ENCODE peak calls at places on chromosome 5, in five cellular contexts. One of them, this sample, is unnamed.

GRCh38 chr5:179549973-179550510 is 312 bp upstream of the RUFY1 start:
- DNase-seq in dorsolateral prefrontal cortex: no peak
- DNase-seq in astrocyte of the cerebellum: no peak
- DNase-seq in CD4-positive, CD25-positive, alpha-beta regulatory T cell: no peak
- DNase-seq in CD8-positive, alpha-beta T cell: no peak
- DNase-seq in this sample: no peak

GRCh38 chr5:13322769-13323168 is 621.7 kb downstream of the DNAH5 start:
- DNase-seq in dorsolateral prefrontal cortex: no peak
- DNase-seq in astrocyte of the cerebellum: no peak
- DNase-seq in CD4-positive, CD25-positive, alpha-beta regulatory T cell: no peak
- DNase-seq in CD8-positive, alpha-beta T cell: no peak
- DNase-seq in this sample: no peak

GRCh38 chr5:124871299-124871698 is 124.9 kb upstream of the ZNF608 start:
- DNase-seq in dorsolateral prefrontal cortex: no peak
- DNase-seq in astrocyte of the cerebellum: peak; percentile 59
- DNase-seq in CD4-positive, CD25-positive, alpha-beta regulatory T cell: no peak
- DNase-seq in CD8-positive, alpha-beta T cell: no peak
- DNase-seq in this sample: no peak

GRCh38 chr5:17951392-17952169 is 317.3 kb downstream of the TAF11L14 start:
- DNase-seq in dorsolateral prefrontal cortex: no peak
- DNase-seq in astrocyte of the cerebellum: no peak
- DNase-seq in CD4-positive, CD25-positive, alpha-beta regulatory T cell: no peak
- DNase-seq in CD8-positive, alpha-beta T cell: no peak
- DNase-seq in this sample: no peak

GRCh38 chr5:126544087-126544740 is 50.8 kb downstream of the ALDH7A1 start:
- DNase-seq in dorsolateral prefrontal cortex: no peak
- DNase-seq in astrocyte of the cerebellum: no peak
- DNase-seq in CD4-positive, CD25-positive, alpha-beta regulatory T cell: peak; percentile 52
- DNase-seq in CD8-positive, alpha-beta T cell: no peak
- DNase-seq in this sample: peak; percentile 54

GRCh38 chr5:98314262-98314661 is 459.2 kb upstream of the RGMB start:
- DNase-seq in dorsolateral prefrontal cortex: no peak
- DNase-seq in astrocyte of the cerebellum: peak; percentile 18
- DNase-seq in CD4-positive, CD25-positive, alpha-beta regulatory T cell: no peak
- DNase-seq in CD8-positive, alpha-beta T cell: no peak
- DNase-seq in this sample: peak; percentile 52

GRCh38 chr5:106985174-106985573 is 685.6 kb downstream of the EFNA5 start:
- DNase-seq in dorsolateral prefrontal cortex: no peak
- DNase-seq in astrocyte of the cerebellum: no peak
- DNase-seq in CD4-positive, CD25-positive, alpha-beta regulatory T cell: no peak
- DNase-seq in CD8-positive, alpha-beta T cell: no peak
- DNase-seq in this sample: no peak

GRCh38 chr5:112318346-112318745 is 100.7 kb downstream of the EPB41L4A start:
- DNase-seq in dorsolateral prefrontal cortex: no peak
- DNase-seq in astrocyte of the cerebellum: no peak
- DNase-seq in CD4-positive, CD25-positive, alpha-beta regulatory T cell: no peak
- DNase-seq in CD8-positive, alpha-beta T cell: no peak
- DNase-seq in this sample: no peak

GRCh38 chr5:175718401-175719108 is 60.7 kb downstream of the HRH2 start:
- DNase-seq in dorsolateral prefrontal cortex: no peak
- DNase-seq in astrocyte of the cerebellum: no peak
- DNase-seq in CD4-positive, CD25-positive, alpha-beta regulatory T cell: peak; percentile 60
- DNase-seq in CD8-positive, alpha-beta T cell: peak; percentile 41
- DNase-seq in this sample: peak; percentile 24

GRCh38 chr5:18112066-18112465 is 477.8 kb downstream of the TAF11L14 start:
- DNase-seq in dorsolateral prefrontal cortex: no peak
- DNase-seq in astrocyte of the cerebellum: no peak
- DNase-seq in CD4-positive, CD25-positive, alpha-beta regulatory T cell: no peak
- DNase-seq in CD8-positive, alpha-beta T cell: no peak
- DNase-seq in this sample: no peak

GRCh38 chr5:134567651-134568338 is 42.3 kb downstream of the JADE2 start:
- DNase-seq in dorsolateral prefrontal cortex: no peak
- DNase-seq in astrocyte of the cerebellum: no peak
- DNase-seq in CD4-positive, CD25-positive, alpha-beta regulatory T cell: no peak
- DNase-seq in CD8-positive, alpha-beta T cell: no peak
- DNase-seq in this sample: peak; percentile 77

GRCh38 chr5:178231736-178232123 is 872 bp downstream of the PHYKPL start:
- DNase-seq in dorsolateral prefrontal cortex: no peak
- DNase-seq in astrocyte of the cerebellum: no peak
- DNase-seq in CD4-positive, CD25-positive, alpha-beta regulatory T cell: no peak
- DNase-seq in CD8-positive, alpha-beta T cell: no peak
- DNase-seq in this sample: no peak

GRCh38 chr5:95821110-95822021 is 1.2 kb downstream of the GLRX start:
- DNase-seq in dorsolateral prefrontal cortex: no peak
- DNase-seq in astrocyte of the cerebellum: no peak
- DNase-seq in CD4-positive, CD25-positive, alpha-beta regulatory T cell: no peak
- DNase-seq in CD8-positive, alpha-beta T cell: no peak
- DNase-seq in this sample: no peak

GRCh38 chr5:140043508-140043872 is 391 bp upstream of the NRG2 start:
- DNase-seq in dorsolateral prefrontal cortex: peak; percentile 49
- DNase-seq in astrocyte of the cerebellum: no peak
- DNase-seq in CD4-positive, CD25-positive, alpha-beta regulatory T cell: no peak
- DNase-seq in CD8-positive, alpha-beta T cell: no peak
- DNase-seq in this sample: no peak

GRCh38 chr5:110903966-110904365 is 165.2 kb downstream of the SLC25A46 start:
- DNase-seq in dorsolateral prefrontal cortex: no peak
- DNase-seq in astrocyte of the cerebellum: no peak
- DNase-seq in CD4-positive, CD25-positive, alpha-beta regulatory T cell: no peak
- DNase-seq in CD8-positive, alpha-beta T cell: no peak
- DNase-seq in this sample: peak; percentile 43

GRCh38 chr5:612498-613424 is 621 bp downstream of the CEP72 start:
- DNase-seq in dorsolateral prefrontal cortex: peak; percentile 17
- DNase-seq in astrocyte of the cerebellum: no peak
- DNase-seq in CD4-positive, CD25-positive, alpha-beta regulatory T cell: peak; percentile 30
- DNase-seq in CD8-positive, alpha-beta T cell: no peak
- DNase-seq in this sample: peak; percentile 13

GRCh38 chr5:126514159-126515141 is 80.6 kb downstream of the ALDH7A1 start:
- DNase-seq in dorsolateral prefrontal cortex: no peak
- DNase-seq in astrocyte of the cerebellum: no peak
- DNase-seq in CD4-positive, CD25-positive, alpha-beta regulatory T cell: peak; percentile 21
- DNase-seq in CD8-positive, alpha-beta T cell: no peak
- DNase-seq in this sample: peak; percentile 59

GRCh38 chr5:10578869-10579268 is 15.0 kb downstream of the ANKRD33B start:
- DNase-seq in dorsolateral prefrontal cortex: no peak
- DNase-seq in astrocyte of the cerebellum: no peak
- DNase-seq in CD4-positive, CD25-positive, alpha-beta regulatory T cell: peak; percentile 62
- DNase-seq in CD8-positive, alpha-beta T cell: no peak
- DNase-seq in this sample: no peak

GRCh38 chr5:124332273-124332672 is 414.2 kb downstream of the ZNF608 start:
- DNase-seq in dorsolateral prefrontal cortex: no peak
- DNase-seq in astrocyte of the cerebellum: no peak
- DNase-seq in CD4-positive, CD25-positive, alpha-beta regulatory T cell: no peak
- DNase-seq in CD8-positive, alpha-beta T cell: no peak
- DNase-seq in this sample: no peak

GRCh38 chr5:7926296-7926695 is 57.3 kb downstream of the MTRR start:
- DNase-seq in dorsolateral prefrontal cortex: no peak
- DNase-seq in astrocyte of the cerebellum: peak; percentile 84
- DNase-seq in CD4-positive, CD25-positive, alpha-beta regulatory T cell: no peak
- DNase-seq in CD8-positive, alpha-beta T cell: no peak
- DNase-seq in this sample: peak; percentile 41

GRCh38 chr5:124932791-124933600 is 186.6 kb upstream of the ZNF608 start:
- DNase-seq in dorsolateral prefrontal cortex: no peak
- DNase-seq in astrocyte of the cerebellum: peak; percentile 89
- DNase-seq in CD4-positive, CD25-positive, alpha-beta regulatory T cell: no peak
- DNase-seq in CD8-positive, alpha-beta T cell: no peak
- DNase-seq in this sample: peak; percentile 76

GRCh38 chr5:113123563-113123962 is 147.0 kb downstream of the DCP2 start:
- DNase-seq in dorsolateral prefrontal cortex: no peak
- DNase-seq in astrocyte of the cerebellum: no peak
- DNase-seq in CD4-positive, CD25-positive, alpha-beta regulatory T cell: no peak
- DNase-seq in CD8-positive, alpha-beta T cell: no peak
- DNase-seq in this sample: peak; percentile 50

GRCh38 chr5:140569197-140569596 is 4.6 kb downstream of the SLC35A4 start:
- DNase-seq in dorsolateral prefrontal cortex: no peak
- DNase-seq in astrocyte of the cerebellum: no peak
- DNase-seq in CD4-positive, CD25-positive, alpha-beta regulatory T cell: peak; percentile 74
- DNase-seq in CD8-positive, alpha-beta T cell: no peak
- DNase-seq in this sample: no peak

GRCh38 chr5:38940230-38940858 is 94.5 kb downstream of the OSMR start:
- DNase-seq in dorsolateral prefrontal cortex: no peak
- DNase-seq in astrocyte of the cerebellum: no peak
- DNase-seq in CD4-positive, CD25-positive, alpha-beta regulatory T cell: no peak
- DNase-seq in CD8-positive, alpha-beta T cell: no peak
- DNase-seq in this sample: no peak

GRCh38 chr5:172791291-172791690 is 20.3 kb upstream of the DUSP1 start:
- DNase-seq in dorsolateral prefrontal cortex: no peak
- DNase-seq in astrocyte of the cerebellum: no peak
- DNase-seq in CD4-positive, CD25-positive, alpha-beta regulatory T cell: no peak
- DNase-seq in CD8-positive, alpha-beta T cell: no peak
- DNase-seq in this sample: no peak

GRCh38 chr5:115770466-115770865 is 46.0 kb downstream of the CDO1 start:
- DNase-seq in dorsolateral prefrontal cortex: no peak
- DNase-seq in astrocyte of the cerebellum: no peak
- DNase-seq in CD4-positive, CD25-positive, alpha-beta regulatory T cell: peak; percentile 10
- DNase-seq in CD8-positive, alpha-beta T cell: no peak
- DNase-seq in this sample: peak; percentile 7

GRCh38 chr5:76202182-76202581 is 119.0 kb downstream of the SV2C start:
- DNase-seq in dorsolateral prefrontal cortex: no peak
- DNase-seq in astrocyte of the cerebellum: no peak
- DNase-seq in CD4-positive, CD25-positive, alpha-beta regulatory T cell: no peak
- DNase-seq in CD8-positive, alpha-beta T cell: no peak
- DNase-seq in this sample: no peak

GRCh38 chr5:171531638-171532037 is 112.2 kb downstream of the FGF18 start:
- DNase-seq in dorsolateral prefrontal cortex: no peak
- DNase-seq in astrocyte of the cerebellum: no peak
- DNase-seq in CD4-positive, CD25-positive, alpha-beta regulatory T cell: no peak
- DNase-seq in CD8-positive, alpha-beta T cell: no peak
- DNase-seq in this sample: no peak

DNA sequence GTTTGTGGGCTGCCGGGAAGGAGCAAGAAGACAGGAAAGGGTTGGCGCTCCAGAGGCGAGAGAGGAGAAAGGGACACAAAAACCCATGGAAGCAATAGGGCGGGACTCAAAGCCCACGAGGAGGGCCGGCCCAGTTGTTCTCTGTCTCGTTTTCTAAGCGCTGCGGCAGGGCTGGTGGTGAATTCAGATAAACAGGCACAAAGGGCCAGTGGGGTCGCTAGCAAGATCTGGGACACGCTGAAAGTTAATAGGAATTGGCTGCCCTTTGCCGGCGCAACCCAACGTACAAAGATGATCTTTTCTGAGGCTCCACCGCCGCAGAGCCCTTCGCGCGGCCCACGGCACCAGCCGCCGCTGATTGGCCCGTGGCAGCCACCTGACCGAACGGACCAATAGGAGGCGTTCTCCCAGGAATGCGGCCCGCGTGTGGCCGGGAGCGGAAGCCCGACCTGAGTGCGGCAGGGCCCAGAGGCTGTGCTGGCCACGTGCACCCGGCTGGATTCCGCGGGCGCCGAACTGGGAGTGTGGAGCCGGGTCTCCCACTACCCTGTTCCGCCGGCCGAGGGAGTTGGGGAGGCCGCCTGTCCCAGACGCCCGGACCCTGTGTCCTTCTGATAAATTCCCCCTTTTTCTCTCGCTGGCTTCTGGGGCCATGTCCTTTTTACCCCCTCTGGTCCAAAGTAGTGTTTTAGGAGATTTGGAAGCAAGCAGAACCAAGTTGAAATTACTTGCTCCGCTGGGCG is 16.8 kb upstream of the NSD1 start:
- DNase-seq in dorsolateral prefrontal cortex: peak; percentile 88
- DNase-seq in astrocyte of the cerebellum: peak; percentile 39
- DNase-seq in CD4-positive, CD25-positive, alpha-beta regulatory T cell: peak; percentile 89
- DNase-seq in CD8-positive, alpha-beta T cell: peak; percentile 73
- DNase-seq in this sample: peak; percentile 85
- H3K4me3 ChIP-seq in dorsolateral prefrontal cortex: peak overlapping the region; percentile 60
- H3K4me3 ChIP-seq in astrocyte of the cerebellum: no peak overlapping the region
- H3K4me3 ChIP-seq in CD4-positive, CD25-positive, alpha-beta regulatory T cell: peak overlapping the region; percentile 2
- H3K4me3 ChIP-seq in CD8-positive, alpha-beta T cell: peak overlapping the region; percentile 46
- H3K4me3 ChIP-seq in this sample: peak overlapping the region; percentile 21

DNA sequence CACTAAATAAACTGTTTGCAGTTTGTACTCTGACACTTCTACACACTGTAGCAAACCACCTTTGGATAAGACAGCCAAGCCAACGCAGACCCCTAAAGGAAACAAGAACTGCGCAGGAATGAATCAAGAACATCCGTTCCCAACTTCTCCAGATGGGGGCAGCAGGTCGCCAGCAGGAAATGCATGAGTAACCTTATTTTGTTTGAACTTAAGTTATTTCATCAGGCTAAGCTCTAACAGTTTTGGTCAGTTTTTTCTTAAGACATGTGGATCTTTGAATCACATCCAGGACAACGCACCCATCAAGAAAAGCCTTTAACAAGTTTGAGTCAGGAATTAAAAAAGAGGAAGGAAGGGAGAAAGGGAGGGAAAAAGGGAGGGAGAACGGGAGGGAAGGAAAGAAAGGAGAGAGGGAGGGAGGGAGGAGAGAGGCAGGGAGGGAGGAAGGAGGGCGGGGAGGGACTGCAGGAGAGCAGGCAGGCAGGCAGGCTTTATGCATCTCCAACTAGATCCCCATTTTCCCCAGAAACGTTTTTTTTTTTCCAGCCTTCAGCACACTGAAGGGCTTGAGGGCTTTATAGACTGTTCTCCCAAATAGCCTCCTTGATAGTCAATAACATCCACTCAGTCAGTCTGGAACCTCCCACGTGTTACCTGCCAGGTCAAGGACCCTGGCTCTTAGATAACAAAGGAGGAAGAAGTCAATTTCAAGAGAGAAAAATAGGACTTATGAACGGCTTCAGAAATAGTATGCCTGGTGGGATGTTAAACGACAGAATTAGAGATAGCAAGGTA is 22.2 kb downstream of the BHMT start:
- DNase-seq in dorsolateral prefrontal cortex: peak; percentile 43
- DNase-seq in astrocyte of the cerebellum: peak; percentile 76
- DNase-seq in CD4-positive, CD25-positive, alpha-beta regulatory T cell: peak; percentile 80
- DNase-seq in CD8-positive, alpha-beta T cell: peak; percentile 47
- DNase-seq in this sample: peak; percentile 84
- H3K4me3 ChIP-seq in dorsolateral prefrontal cortex: peak overlapping the region; percentile 56
- H3K4me3 ChIP-seq in astrocyte of the cerebellum: peak overlapping the region; percentile 30
- H3K4me3 ChIP-seq in CD4-positive, CD25-positive, alpha-beta regulatory T cell: peak overlapping the region; percentile 60
- H3K4me3 ChIP-seq in CD8-positive, alpha-beta T cell: peak overlapping the region; percentile 40
- H3K4me3 ChIP-seq in this sample: peak overlapping the region; percentile 24

GRCh38 chr5:164818440-164818839 is 1313.0 kb downstream of the MAT2B start:
- DNase-seq in dorsolateral prefrontal cortex: no peak
- DNase-seq in astrocyte of the cerebellum: no peak
- DNase-seq in CD4-positive, CD25-positive, alpha-beta regulatory T cell: no peak
- DNase-seq in CD8-positive, alpha-beta T cell: no peak
- DNase-seq in this sample: no peak
- H3K4me3 ChIP-seq in dorsolateral prefrontal cortex: no peak overlapping the region
- H3K4me3 ChIP-seq in astrocyte of the cerebellum: no peak overlapping the region
- H3K4me3 ChIP-seq in CD4-positive, CD25-positive, alpha-beta regulatory T cell: no peak overlapping the region
- H3K4me3 ChIP-seq in CD8-positive, alpha-beta T cell: no peak overlapping the region
- H3K4me3 ChIP-seq in this sample: no peak overlapping the region

DNA sequence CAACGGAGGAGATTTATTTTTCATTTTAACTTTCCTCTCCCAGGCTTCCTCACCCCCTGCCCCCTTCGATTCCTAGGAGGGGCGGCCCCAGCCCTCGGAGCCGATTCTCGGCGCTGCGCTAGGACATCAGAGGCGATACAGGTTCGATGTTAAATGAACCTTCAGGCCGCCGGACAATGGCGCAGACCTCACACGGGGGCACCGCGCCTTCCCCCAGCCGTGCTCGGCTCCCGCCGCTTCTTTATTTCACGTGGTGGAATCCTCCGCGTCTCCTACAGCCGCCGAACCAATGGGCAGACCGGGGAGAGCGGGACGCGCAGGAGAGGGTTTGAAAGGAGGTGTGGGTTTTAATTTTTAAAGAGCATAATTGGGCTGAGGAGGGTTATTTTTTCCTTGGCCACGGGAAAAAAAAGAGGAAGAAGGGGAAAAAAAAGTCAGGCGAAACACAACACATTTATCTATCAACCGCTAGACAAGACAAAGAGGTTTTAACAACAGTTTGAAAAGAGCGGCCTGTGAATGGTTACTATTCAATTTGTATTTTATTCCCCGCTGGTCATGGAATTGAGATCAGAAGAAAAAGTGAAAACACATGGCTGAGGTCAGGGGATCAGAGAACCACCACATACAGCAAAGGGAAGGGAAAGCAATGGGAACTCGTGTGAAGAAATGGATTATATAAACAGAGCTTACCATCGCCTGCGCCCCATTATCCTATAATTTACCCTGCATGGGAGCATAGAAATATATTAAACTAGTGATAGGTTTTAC is 126.9 kb downstream of the TMEM174 start:
- DNase-seq in dorsolateral prefrontal cortex: no peak
- DNase-seq in astrocyte of the cerebellum: no peak
- DNase-seq in CD4-positive, CD25-positive, alpha-beta regulatory T cell: no peak
- DNase-seq in CD8-positive, alpha-beta T cell: no peak
- DNase-seq in this sample: no peak
- H3K4me3 ChIP-seq in dorsolateral prefrontal cortex: peak overlapping the region; percentile 46
- H3K4me3 ChIP-seq in astrocyte of the cerebellum: peak overlapping the region; percentile 12
- H3K4me3 ChIP-seq in CD4-positive, CD25-positive, alpha-beta regulatory T cell: no peak overlapping the region
- H3K4me3 ChIP-seq in CD8-positive, alpha-beta T cell: no peak overlapping the region
- H3K4me3 ChIP-seq in this sample: no peak overlapping the region